ENCODE peak calls at places on chromosome 5, in ten cellular contexts. One of them, this sample, is unnamed.

GRCh38 chr5:38342261-38342660 is 83.9 kb downstream of the EGFLAM start:
- DNase-seq in GM12878: no peak
- DNase-seq in glutamatergic neuron: no peak
- DNase-seq in AG04449: no peak
- DNase-seq in AG09309: no peak
- DNase-seq in thoracic aorta: no peak
- DNase-seq in PC-9: no peak
- DNase-seq in activated CD4-positive, alpha-beta memory T cell treated with anti-CD3 and anti-CD28 coated beads for 36 hours: no peak
- DNase-seq in dorsolateral prefrontal cortex: no peak
- DNase-seq in T-helper 2 cell: no peak
- DNase-seq in this sample: no peak

GRCh38 chr5:6356578-6357164 is 21.7 kb downstream of the MED10 start:
- DNase-seq in GM12878: no peak
- DNase-seq in glutamatergic neuron: no peak
- DNase-seq in AG04449: no peak
- DNase-seq in AG09309: no peak
- DNase-seq in thoracic aorta: no peak
- DNase-seq in PC-9: no peak
- DNase-seq in activated CD4-positive, alpha-beta memory T cell treated with anti-CD3 and anti-CD28 coated beads for 36 hours: no peak
- DNase-seq in dorsolateral prefrontal cortex: no peak
- DNase-seq in T-helper 2 cell: no peak
- DNase-seq in this sample: no peak

GRCh38 chr5:154202379-154203260 is 12.1 kb downstream of the GALNT10 start:
- DNase-seq in GM12878: no peak
- DNase-seq in glutamatergic neuron: no peak
- DNase-seq in AG04449: no peak
- DNase-seq in AG09309: no peak
- DNase-seq in thoracic aorta: no peak
- DNase-seq in PC-9: peak
- DNase-seq in activated CD4-positive, alpha-beta memory T cell treated with anti-CD3 and anti-CD28 coated beads for 36 hours: peak
- DNase-seq in dorsolateral prefrontal cortex: no peak
- DNase-seq in T-helper 2 cell: no peak
- DNase-seq in this sample: no peak

GRCh38 chr5:83516962-83517750 is 45.6 kb downstream of the VCAN start:
- DNase-seq in GM12878: no peak
- DNase-seq in glutamatergic neuron: no peak
- DNase-seq in AG04449: no peak
- DNase-seq in AG09309: no peak
- DNase-seq in thoracic aorta: no peak
- DNase-seq in PC-9: no peak
- DNase-seq in activated CD4-positive, alpha-beta memory T cell treated with anti-CD3 and anti-CD28 coated beads for 36 hours: no peak
- DNase-seq in dorsolateral prefrontal cortex: no peak
- DNase-seq in T-helper 2 cell: no peak
- DNase-seq in this sample: no peak

GRCh38 chr5:74272019-74272775 is 368.3 kb downstream of the ENC1 start:
- DNase-seq in GM12878: no peak
- DNase-seq in glutamatergic neuron: no peak
- DNase-seq in AG04449: no peak
- DNase-seq in AG09309: peak
- DNase-seq in thoracic aorta: no peak
- DNase-seq in PC-9: peak
- DNase-seq in activated CD4-positive, alpha-beta memory T cell treated with anti-CD3 and anti-CD28 coated beads for 36 hours: no peak
- DNase-seq in dorsolateral prefrontal cortex: no peak
- DNase-seq in T-helper 2 cell: no peak
- DNase-seq in this sample: no peak

GRCh38 chr5:124007675-124008398 is 495.9 kb downstream of the CSNK1G3 start:
- DNase-seq in GM12878: no peak
- DNase-seq in glutamatergic neuron: no peak
- DNase-seq in AG04449: no peak
- DNase-seq in AG09309: no peak
- DNase-seq in thoracic aorta: no peak
- DNase-seq in PC-9: no peak
- DNase-seq in activated CD4-positive, alpha-beta memory T cell treated with anti-CD3 and anti-CD28 coated beads for 36 hours: no peak
- DNase-seq in dorsolateral prefrontal cortex: no peak
- DNase-seq in T-helper 2 cell: no peak
- DNase-seq in this sample: no peak

GRCh38 chr5:88836195-88836838 is 46.7 kb downstream of the MEF2C start:
- DNase-seq in GM12878: no peak
- DNase-seq in glutamatergic neuron: no peak
- DNase-seq in AG04449: no peak
- DNase-seq in AG09309: no peak
- DNase-seq in thoracic aorta: no peak
- DNase-seq in PC-9: no peak
- DNase-seq in activated CD4-positive, alpha-beta memory T cell treated with anti-CD3 and anti-CD28 coated beads for 36 hours: no peak
- DNase-seq in dorsolateral prefrontal cortex: no peak
- DNase-seq in T-helper 2 cell: no peak
- DNase-seq in this sample: no peak

GRCh38 chr5:81115261-81115660 is 117.9 kb upstream of the CKMT2 start:
- DNase-seq in GM12878: no peak
- DNase-seq in glutamatergic neuron: no peak
- DNase-seq in AG04449: no peak
- DNase-seq in AG09309: no peak
- DNase-seq in thoracic aorta: no peak
- DNase-seq in PC-9: no peak
- DNase-seq in activated CD4-positive, alpha-beta memory T cell treated with anti-CD3 and anti-CD28 coated beads for 36 hours: no peak
- DNase-seq in dorsolateral prefrontal cortex: no peak
- DNase-seq in T-helper 2 cell: no peak
- DNase-seq in this sample: no peak

GRCh38 chr5:76367623-76368366 is 35.3 kb upstream of the IQGAP2 start:
- DNase-seq in GM12878: peak
- DNase-seq in glutamatergic neuron: no peak
- DNase-seq in AG04449: no peak
- DNase-seq in AG09309: no peak
- DNase-seq in thoracic aorta: no peak
- DNase-seq in PC-9: no peak
- DNase-seq in activated CD4-positive, alpha-beta memory T cell treated with anti-CD3 and anti-CD28 coated beads for 36 hours: peak
- DNase-seq in dorsolateral prefrontal cortex: no peak
- DNase-seq in T-helper 2 cell: no peak
- DNase-seq in this sample: no peak

GRCh38 chr5:16178745-16179372 is 732 bp downstream of the MARCHF11 start:
- DNase-seq in GM12878: no peak
- DNase-seq in glutamatergic neuron: peak
- DNase-seq in AG04449: no peak
- DNase-seq in AG09309: peak
- DNase-seq in thoracic aorta: no peak
- DNase-seq in PC-9: peak
- DNase-seq in activated CD4-positive, alpha-beta memory T cell treated with anti-CD3 and anti-CD28 coated beads for 36 hours: peak
- DNase-seq in dorsolateral prefrontal cortex: peak
- DNase-seq in T-helper 2 cell: no peak
- DNase-seq in this sample: peak

GRCh38 chr5:136424835-136425694 is 59.7 kb upstream of the TRPC7 start:
- DNase-seq in GM12878: no peak
- DNase-seq in glutamatergic neuron: peak
- DNase-seq in AG04449: no peak
- DNase-seq in AG09309: no peak
- DNase-seq in thoracic aorta: no peak
- DNase-seq in PC-9: peak
- DNase-seq in activated CD4-positive, alpha-beta memory T cell treated with anti-CD3 and anti-CD28 coated beads for 36 hours: peak
- DNase-seq in dorsolateral prefrontal cortex: peak
- DNase-seq in T-helper 2 cell: no peak
- DNase-seq in this sample: peak

GRCh38 chr5:174608631-174609097 is 115.7 kb upstream of the MSX2 start:
- DNase-seq in GM12878: no peak
- DNase-seq in glutamatergic neuron: no peak
- DNase-seq in AG04449: no peak
- DNase-seq in AG09309: no peak
- DNase-seq in thoracic aorta: no peak
- DNase-seq in PC-9: no peak
- DNase-seq in activated CD4-positive, alpha-beta memory T cell treated with anti-CD3 and anti-CD28 coated beads for 36 hours: peak
- DNase-seq in dorsolateral prefrontal cortex: peak
- DNase-seq in T-helper 2 cell: no peak
- DNase-seq in this sample: no peak

GRCh38 chr5:66520854-66521253 is 75.3 kb upstream of the MAST4 start:
- DNase-seq in GM12878: no peak
- DNase-seq in glutamatergic neuron: no peak
- DNase-seq in AG04449: no peak
- DNase-seq in AG09309: no peak
- DNase-seq in thoracic aorta: no peak
- DNase-seq in PC-9: no peak
- DNase-seq in activated CD4-positive, alpha-beta memory T cell treated with anti-CD3 and anti-CD28 coated beads for 36 hours: no peak
- DNase-seq in dorsolateral prefrontal cortex: no peak
- DNase-seq in T-helper 2 cell: no peak
- DNase-seq in this sample: no peak

GRCh38 chr5:54249210-54250028 is 61.0 kb downstream of the ARL15 start:
- DNase-seq in GM12878: no peak
- DNase-seq in glutamatergic neuron: peak
- DNase-seq in AG04449: no peak
- DNase-seq in AG09309: no peak
- DNase-seq in thoracic aorta: no peak
- DNase-seq in PC-9: no peak
- DNase-seq in activated CD4-positive, alpha-beta memory T cell treated with anti-CD3 and anti-CD28 coated beads for 36 hours: peak
- DNase-seq in dorsolateral prefrontal cortex: peak
- DNase-seq in T-helper 2 cell: no peak
- DNase-seq in this sample: peak

GRCh38 chr5:101942321-101942882 is 353.7 kb downstream of the SLCO4C1 start:
- DNase-seq in GM12878: no peak
- DNase-seq in glutamatergic neuron: no peak
- DNase-seq in AG04449: no peak
- DNase-seq in AG09309: no peak
- DNase-seq in thoracic aorta: no peak
- DNase-seq in PC-9: peak
- DNase-seq in activated CD4-positive, alpha-beta memory T cell treated with anti-CD3 and anti-CD28 coated beads for 36 hours: no peak
- DNase-seq in dorsolateral prefrontal cortex: no peak
- DNase-seq in T-helper 2 cell: no peak
- DNase-seq in this sample: peak